ENCODE peak calls at places on chromosomes 3 and 15, in eight cellular contexts. T is AG04450, Q is neural progenitor cell, B is stomach, O is ovary, E is OCI-LY7, N is AG10803, F is right atrium auricular region. V is an unnamed sample.

GRCh38 chr15:70713547-70714414 is 49.6 kb downstream of the UACA start:
- DNase-seq in N (peak), B (no peak), T (no peak), E (no peak), F (no peak), O (no peak), Q (peak), V (no peak)

GRCh38 chr3:127706312-127706711 is 33.6 kb downstream of the ABTB1 start:
- DNase-seq in F (no peak), N (no peak), Q (no peak), B (no peak), T (no peak), O (no peak), E (no peak), V (no peak)

GRCh38 chr15:79474252-79474651 is 42.1 kb downstream of the MINAR1 start:
- DNase-seq in O (no peak), T (no peak), B (no peak), N (peak), Q (no peak), E (no peak), F (no peak), V (no peak)

GRCh38 chr15:63856711-63857458 is 23.1 kb upstream of the HERC1 start:
- DNase-seq in N (peak), E (no peak), O (no peak), Q (no peak), B (no peak), F (no peak), T (no peak), V (no peak)

GRCh38 chr3:8458711-8459110 is 42.9 kb upstream of the LMCD1 start:
- DNase-seq in O (no peak), B (no peak), Q (no peak), E (no peak), F (peak), N (peak), T (peak), V (no peak)

GRCh38 chr15:60297047-60297446 is 100.7 kb downstream of the ANXA2 start:
- DNase-seq in F (no peak), N (no peak), E (no peak), B (no peak), T (no peak), O (no peak), Q (no peak), V (no peak)

GRCh38 chr15:62928242-62928995 is 114.1 kb upstream of the TPM1 start:
- DNase-seq in B (no peak), F (peak), Q (no peak), T (peak), O (no peak), N (peak), E (no peak), V (no peak)

GRCh38 chr15:33994005-33994615 is 25.8 kb downstream of the CHRM5 start:
- DNase-seq in F (no peak), E (peak), O (no peak), Q (peak), T (no peak), B (no peak), N (peak), V (no peak)

GRCh38 chr15:32870240-32871033 is 152.6 kb downstream of the GREM1 start:
- DNase-seq in O (no peak), F (no peak), B (peak), T (peak), N (peak), Q (no peak), E (peak), V (no peak)

GRCh38 chr3:104460477-104461406 is 906.0 kb upstream of the ALCAM start:
- DNase-seq in T (peak), O (no peak), N (peak), E (peak), B (no peak), F (no peak), Q (peak), V (no peak)

GRCh38 chr3:169846458-169847193 is 23.1 kb downstream of the LRRC31 start:
- DNase-seq in F (no peak), N (peak), T (peak), O (no peak), E (no peak), B (no peak), Q (no peak), V (no peak)

GRCh38 chr15:67840747-67841634 is 1.1 kb upstream of the RNU6-1 start:
- DNase-seq in O (no peak), F (peak), T (no peak), E (peak), Q (peak), B (no peak), N (peak), V (no peak)

GRCh38 chr15:86863226-86863915 is 783.7 kb downstream of the AGBL1 start:
- DNase-seq in F (no peak), E (no peak), Q (no peak), T (no peak), B (no peak), N (peak), O (no peak), V (no peak)

GRCh38 chr3:111712294-111713180 is 117.4 kb upstream of the ZBED2 start:
- DNase-seq in B (no peak), O (no peak), N (peak), E (peak), T (no peak), F (no peak), Q (peak), V (no peak)

GRCh38 chr15:55168350-55168974 is 28.3 kb downstream of the RSL24D1 start:
- DNase-seq in F (no peak), B (peak), Q (peak), E (peak), N (peak), O (peak), T (peak), V (peak)

GRCh38 chr3:126517986-126518778 is 609 bp upstream of the UROC1 start:
- DNase-seq in B (no peak), N (no peak), T (no peak), E (no peak), Q (no peak), F (no peak), O (no peak), V (peak)

GRCh38 chr15:70034596-70034995 is 63.1 kb downstream of the TLE3 start:
- DNase-seq in B (no peak), O (no peak), N (no peak), T (no peak), F (no peak), Q (no peak), E (no peak), V (no peak)

GRCh38 chr3:100640633-100641032 is 31.2 kb downstream of the ADGRG7 start:
- DNase-seq in F (no peak), E (no peak), Q (no peak), B (no peak), N (no peak), O (no peak), T (no peak), V (no peak)

GRCh38 chr15:41928637-41929620 is 35.1 kb upstream of the SPTBN5 start:
- DNase-seq in N (peak), F (no peak), B (peak), E (no peak), T (no peak), Q (peak), O (no peak), V (no peak)

GRCh38 chr3:14286887-14287496 is 108.4 kb downstream of the LSM3 start:
- DNase-seq in Q (no peak), F (no peak), N (no peak), O (no peak), E (peak), T (no peak), B (no peak), V (no peak)

GRCh38 chr15:93159892-93160398 is 70.9 kb upstream of the RGMA start:
- DNase-seq in F (no peak), O (no peak), Q (no peak), E (no peak), N (no peak), T (no peak), B (no peak), V (no peak)

GRCh38 chr3:149277338-149277813 is 55.7 kb upstream of the CP start:
- DNase-seq in O (no peak), F (no peak), T (peak), N (peak), B (no peak), E (peak), Q (no peak), V (no peak)

GRCh38 chr3:113495035-113495434 is 19.9 kb downstream of the SPICE1 start:
- DNase-seq in E (peak), Q (peak), O (no peak), T (no peak), B (no peak), N (peak), F (no peak), V (no peak)

GRCh38 chr15:37093480-37094410 is 6.6 kb downstream of the MEIS2 start:
- DNase-seq in E (no peak), F (no peak), N (no peak), Q (no peak), B (no peak), T (no peak), O (no peak), V (no peak)

GRCh38 chr3:53823026-53823955 is 22.9 kb downstream of the CHDH start:
- DNase-seq in B (peak), F (no peak), E (no peak), T (no peak), O (peak), N (no peak), Q (no peak), V (no peak)

GRCh38 chr3:196323723-196324122 is 5.7 kb upstream of the DYNLT2B start:
- DNase-seq in N (peak), O (no peak), B (no peak), F (no peak), T (no peak), E (no peak), Q (peak), V (no peak)

GRCh38 chr3:120708408-120708807 is 26.4 kb upstream of the HGD start:
- DNase-seq in B (no peak), N (no peak), Q (no peak), T (no peak), O (no peak), E (peak), F (no peak), V (no peak)
- TF ChIP-seq CTCF in B (no peak), N (no peak), Q (no peak), T (no peak), O (no peak), E (no peak), F (no peak), V (no peak)

GRCh38 chr3:39329493-39329892 is at the start of gene CCR8:
- DNase-seq in O (no peak), F (no peak), B (no peak), E (no peak), Q (no peak), T (no peak), N (no peak), V (no peak)
- TF ChIP-seq CTCF in O (no peak), F (no peak), B (no peak), E (no peak), Q (no peak), T (no peak), N (no peak), V (no peak)

DNA sequence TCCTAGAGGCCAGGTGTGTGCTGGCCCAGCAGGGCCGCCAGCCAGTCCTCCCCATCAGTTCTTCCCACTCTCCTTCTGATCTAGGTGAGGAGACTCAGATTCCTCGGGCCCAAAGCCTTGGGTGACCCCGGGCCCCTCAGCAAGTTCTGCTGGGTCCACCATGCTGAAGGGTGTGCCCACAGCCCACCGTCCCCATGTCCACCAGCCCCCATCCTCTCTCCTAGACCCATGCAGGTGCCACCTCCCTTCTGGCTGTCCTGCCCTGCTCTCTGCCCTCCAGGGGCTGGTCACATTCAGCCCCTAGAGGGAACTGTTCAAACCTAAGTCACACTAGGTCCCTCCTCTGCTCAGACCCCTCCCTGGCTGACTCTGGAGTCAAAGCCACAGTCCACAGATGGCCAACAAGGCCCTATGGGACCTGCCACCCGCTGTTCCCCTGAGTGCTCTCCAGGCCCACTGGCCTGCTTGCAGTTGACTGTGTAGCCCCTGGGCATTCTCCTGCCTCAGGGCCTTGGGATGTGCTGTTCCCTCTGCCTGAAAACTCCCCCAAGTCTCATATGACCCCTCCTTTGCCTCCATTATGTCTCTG is 878 bp upstream of the TLR9 start:
- DNase-seq in Q (no peak), F (no peak), T (no peak), N (no peak), O (no peak), B (no peak), E (peak), V (no peak)
- TF ChIP-seq CTCF in Q (no peak), F (no peak), T (no peak), N (no peak), O (no peak), B (no peak), E (peak), V (no peak)

DNA sequence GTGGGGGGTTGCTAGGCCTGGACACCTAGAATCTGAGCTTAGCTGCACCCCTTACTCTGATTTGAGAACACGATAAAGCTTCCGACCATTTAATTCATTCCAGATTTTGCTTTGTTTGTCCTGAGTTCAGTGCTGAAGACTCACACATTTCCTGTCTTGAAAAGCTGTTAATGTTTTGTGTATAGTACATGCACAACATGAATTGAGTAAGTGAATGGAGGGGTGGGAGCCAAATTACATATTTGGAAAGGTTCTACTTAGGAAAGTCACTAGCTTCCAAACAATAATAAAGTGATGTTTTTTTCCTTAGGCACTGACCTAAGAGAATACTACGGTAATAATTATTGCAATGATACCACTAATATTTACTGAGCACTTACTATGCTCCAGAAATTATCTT is 955.2 kb upstream of the NR2F2 start:
- DNase-seq in T (no peak), E (no peak), F (no peak), O (no peak), B (no peak), Q (no peak), N (no peak), V (no peak)
- TF ChIP-seq CTCF in T (no peak), E (no peak), F (no peak), O (no peak), B (no peak), Q (no peak), N (no peak), V (no peak)

GRCh38 chr3:188830955-188831354 is 340.8 kb upstream of the TPRG1 start:
- DNase-seq in T (no peak), B (no peak), N (no peak), F (no peak), O (no peak), Q (no peak), E (peak), V (no peak)
- TF ChIP-seq CTCF in T (peak), B (no peak), N (peak), F (peak), O (no peak), Q (peak), E (peak), V (no peak)

DNA sequence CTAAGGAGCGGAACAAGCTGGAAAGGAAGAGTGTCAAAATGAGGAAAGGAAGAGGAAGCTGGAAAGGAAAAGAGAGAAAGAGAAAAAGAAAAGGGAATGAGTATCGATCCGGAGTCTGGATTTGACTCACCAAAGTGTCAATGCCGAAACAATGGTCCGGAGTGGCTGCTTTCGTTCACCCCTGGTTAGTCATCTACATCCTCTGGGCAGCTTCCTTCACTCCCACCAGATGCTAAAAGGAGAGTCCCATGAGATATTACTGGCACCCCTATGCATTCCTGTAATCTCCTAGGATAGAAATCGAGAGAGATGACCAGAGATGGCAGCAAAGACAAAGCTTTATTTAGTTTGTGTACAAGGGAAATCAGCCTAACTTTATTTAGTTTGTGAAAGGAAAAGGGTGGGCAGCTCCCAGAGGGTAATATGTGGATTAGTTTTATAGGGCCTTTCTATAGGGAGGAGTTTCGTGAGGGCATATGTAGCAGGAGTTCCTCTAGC is 622.2 kb downstream of the ZPLD1 start:
- DNase-seq in Q (no peak), E (no peak), O (no peak), N (peak), B (no peak), T (no peak), F (no peak), V (no peak)
- TF ChIP-seq CTCF in Q (no peak), E (no peak), O (no peak), N (no peak), B (no peak), T (no peak), F (no peak), V (no peak)

GRCh38 chr15:77629070-77630030 is 3.4 kb downstream of the LINGO1 start:
- DNase-seq in F (no peak), N (no peak), B (no peak), Q (no peak), O (no peak), E (no peak), T (no peak), V (no peak)

GRCh38 chr15:77630064-77630463 is 2.6 kb downstream of the LINGO1 start:
- DNase-seq in E (no peak), F (no peak), B (no peak), N (no peak), Q (no peak), T (no peak), O (no peak), V (no peak)

GRCh38 chr15:77632760-77633133 is at the start of gene LINGO1:
- DNase-seq in F (no peak), T (no peak), B (no peak), E (no peak), N (no peak), O (no peak), Q (peak), V (no peak)

GRCh38 chr15:77631790-77632551 is 741 bp downstream of the LINGO1 start:
- DNase-seq in E (no peak), O (no peak), Q (peak), B (no peak), T (no peak), F (no peak), N (no peak), V (no peak)

DNA sequence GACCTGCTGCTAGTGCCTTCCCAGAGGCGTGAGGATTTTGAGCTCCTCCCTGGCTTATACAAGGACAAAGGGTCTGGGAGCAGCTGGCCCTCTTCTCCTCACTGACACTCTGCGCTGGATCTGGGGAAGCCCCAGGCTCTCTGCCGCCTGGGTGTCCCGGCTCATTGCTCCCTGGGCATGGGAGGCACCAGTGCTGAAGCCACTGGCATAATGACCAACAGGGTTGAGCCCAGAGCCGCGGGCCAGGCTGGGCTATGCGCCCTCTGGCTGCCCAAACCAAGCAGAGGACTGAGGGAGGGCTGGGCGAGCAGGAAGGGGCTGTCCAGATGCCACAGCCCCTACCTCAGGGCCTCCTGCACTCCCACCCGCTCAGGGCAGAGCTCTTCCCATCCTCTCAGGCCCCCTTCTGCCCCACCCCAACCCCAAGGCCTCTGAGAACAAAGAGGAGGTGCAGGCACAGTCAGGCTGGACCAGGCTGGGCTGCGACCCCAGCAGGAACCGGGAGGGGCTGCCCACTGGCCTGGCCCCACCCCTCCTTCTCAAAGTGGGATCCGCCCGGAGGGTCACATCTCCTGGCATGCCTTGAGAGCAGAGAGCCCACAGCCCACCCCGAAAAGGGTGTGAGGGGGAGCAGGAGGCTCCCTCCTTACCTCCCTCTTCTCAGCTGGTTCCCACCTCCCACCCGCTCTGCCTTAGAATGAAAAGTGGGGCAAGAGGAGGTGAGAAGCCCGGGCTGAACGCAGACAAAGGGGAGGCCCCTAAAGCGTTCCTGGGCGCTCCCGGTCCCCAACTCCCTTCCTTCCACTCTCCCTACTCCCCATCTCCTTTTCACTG is 1.5 kb downstream of the LINGO1 start:
- DNase-seq in T (no peak), O (no peak), B (no peak), F (no peak), N (no peak), Q (peak), E (no peak), V (no peak)
- TF ChIP-seq CTCF in T (no peak), O (no peak), B (no peak), F (peak), N (no peak), Q (peak), E (no peak), V (no peak)